ENCODE peak calls at places on chromosomes 12 and 14, in five cellular contexts. M is right lobe of liver; J is fibroblast of lung; T is CD8-positive, alpha-beta T cell; V is HFF-Myc. A is an unnamed sample.

GRCh38 chr12:79934309-79935020 is 432 bp downstream of the PPP1R12A start:
- DNase-seq in T (peak; percentile 16), V (no peak), J (peak; percentile 56), M (peak; percentile 60), A (no peak)

GRCh38 chr12:47786662-47786974 is 13.6 kb downstream of the SLC48A1 start:
- DNase-seq in M (no peak), V (no peak), T (no peak), J (no peak), A (no peak)

GRCh38 chr12:119479121-119479561 is 114.4 kb upstream of the TMEM233 start:
- DNase-seq in T (no peak), V (no peak), J (no peak), M (no peak), A (no peak)

GRCh38 chr14:80930836-80931389 is 10.6 kb downstream of the CEP128 start:
- DNase-seq in V (peak; percentile 37), T (no peak), M (no peak), J (peak; percentile 94), A (peak; percentile 58)

GRCh38 chr14:50999726-51000125 is 55.4 kb upstream of the PYGL start:
- DNase-seq in M (no peak), V (no peak), T (no peak), J (no peak), A (no peak)

GRCh38 chr12:65643595-65644386 is 180.5 kb upstream of the HMGA2 start:
- DNase-seq in T (no peak), M (no peak), J (no peak), V (no peak), A (no peak)

GRCh38 chr12:44052554-44052953 is 216.7 kb downstream of the TMEM117 start:
- DNase-seq in T (no peak), M (no peak), V (no peak), J (no peak), A (no peak)

GRCh38 chr14:35999264-35999663 is 173.1 kb downstream of the BRMS1L start:
- DNase-seq in V (no peak), T (no peak), J (no peak), M (no peak), A (no peak)

GRCh38 chr12:49375406-49375805 is 8.1 kb downstream of the SPATS2 start:
- DNase-seq in V (no peak), T (no peak), J (no peak), M (no peak), A (no peak)

GRCh38 chr12:29153231-29153630 is 4.2 kb downstream of the FAR2 start:
- DNase-seq in V (no peak), M (no peak), J (no peak), T (no peak), A (no peak)

GRCh38 chr14:99731536-99732435 is 47.7 kb downstream of the CYP46A1 start:
- DNase-seq in M (peak; percentile 27), V (no peak), T (no peak), J (no peak), A (no peak)
- TF ChIP-seq CTCF in M (no peak), V (no peak), T (no peak), J (no peak), A (no peak)

GRCh38 chr14:24080888-24081738 is 9.8 kb downstream of the CPNE6 start:
- DNase-seq in M (peak; percentile 76), T (peak; percentile 46), V (no peak), J (peak; percentile 38), A (no peak)
- TF ChIP-seq CTCF in M (no peak), T (no peak), V (no peak), J (no peak), A (no peak)

GRCh38 chr12:101745481-101745880 is 6.2 kb upstream of the SYCP3 start:
- DNase-seq in M (no peak), V (no peak), T (no peak), J (no peak), A (no peak)

GRCh38 chr12:101743242-101743641 is 4.0 kb upstream of the SYCP3 start:
- DNase-seq in V (no peak), J (no peak), T (no peak), M (no peak), A (no peak)

GRCh38 chr12:101740980-101741379 is 1.7 kb upstream of the SYCP3 start:
- DNase-seq in V (no peak), M (no peak), J (no peak), T (no peak), A (no peak)

GRCh38 chr12:101746661-101747060 is 7.4 kb upstream of the SYCP3 start:
- DNase-seq in V (no peak), T (no peak), M (no peak), J (no peak), A (no peak)

DNA sequence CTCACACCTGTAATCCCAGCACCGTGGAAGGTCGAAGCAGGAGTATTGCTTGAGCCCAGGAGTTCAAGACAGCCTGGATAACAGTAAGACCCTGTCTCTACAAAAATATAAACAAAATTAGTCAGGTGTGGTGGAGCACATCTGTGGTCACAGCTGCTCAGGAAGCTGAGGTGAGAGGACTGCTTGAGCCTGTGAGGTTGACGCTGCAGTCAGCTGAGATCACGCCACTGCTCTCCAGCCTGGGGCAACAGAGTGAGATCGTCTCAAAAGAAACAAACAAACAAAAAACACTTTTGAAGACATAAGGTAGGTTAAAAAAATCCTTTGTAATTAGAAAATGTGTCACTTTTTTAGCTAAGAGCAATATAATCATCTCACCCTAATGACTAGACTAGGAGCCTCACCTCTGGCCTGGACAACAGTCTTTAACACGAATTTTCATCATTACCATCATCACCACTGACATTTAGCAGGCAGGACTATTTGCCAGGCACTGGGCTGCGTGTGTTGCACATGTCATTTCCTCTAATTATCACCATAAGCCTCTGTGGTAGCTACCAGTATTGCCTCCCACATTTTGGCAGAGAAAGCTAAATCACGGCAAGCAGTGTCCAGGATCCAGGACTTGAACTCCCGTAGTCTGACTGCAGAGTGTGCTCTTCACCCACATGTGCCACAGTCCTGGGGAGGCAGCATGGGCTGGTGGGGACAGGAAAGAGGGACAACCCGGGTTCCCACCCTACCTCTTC is 4.6 kb upstream of the SYCP3 start:
- DNase-seq in V (no peak), J (no peak), T (no peak), M (no peak), A (no peak)
- TF ChIP-seq CTCF in V (no peak), J (no peak), T (no peak), M (no peak), A (no peak)

GRCh38 chr14:79278798-79279644 is 932.3 kb downstream of the DIO2 start:
- DNase-seq in J (peak; percentile 96), T (no peak), M (peak; percentile 83), V (peak; percentile 43), A (peak; percentile 54)

GRCh38 chr14:79271122-79271521 is 940.2 kb downstream of the DIO2 start:
- DNase-seq in M (no peak), J (no peak), T (no peak), V (no peak), A (no peak)

GRCh38 chr14:79275367-79275655 is 936.0 kb downstream of the DIO2 start:
- DNase-seq in V (no peak), T (no peak), J (no peak), M (no peak), A (no peak)

GRCh38 chr14:79278286-79278797 is 933.0 kb downstream of the DIO2 start:
- DNase-seq in M (peak; percentile 11), T (no peak), V (no peak), J (no peak), A (no peak)

DNA sequence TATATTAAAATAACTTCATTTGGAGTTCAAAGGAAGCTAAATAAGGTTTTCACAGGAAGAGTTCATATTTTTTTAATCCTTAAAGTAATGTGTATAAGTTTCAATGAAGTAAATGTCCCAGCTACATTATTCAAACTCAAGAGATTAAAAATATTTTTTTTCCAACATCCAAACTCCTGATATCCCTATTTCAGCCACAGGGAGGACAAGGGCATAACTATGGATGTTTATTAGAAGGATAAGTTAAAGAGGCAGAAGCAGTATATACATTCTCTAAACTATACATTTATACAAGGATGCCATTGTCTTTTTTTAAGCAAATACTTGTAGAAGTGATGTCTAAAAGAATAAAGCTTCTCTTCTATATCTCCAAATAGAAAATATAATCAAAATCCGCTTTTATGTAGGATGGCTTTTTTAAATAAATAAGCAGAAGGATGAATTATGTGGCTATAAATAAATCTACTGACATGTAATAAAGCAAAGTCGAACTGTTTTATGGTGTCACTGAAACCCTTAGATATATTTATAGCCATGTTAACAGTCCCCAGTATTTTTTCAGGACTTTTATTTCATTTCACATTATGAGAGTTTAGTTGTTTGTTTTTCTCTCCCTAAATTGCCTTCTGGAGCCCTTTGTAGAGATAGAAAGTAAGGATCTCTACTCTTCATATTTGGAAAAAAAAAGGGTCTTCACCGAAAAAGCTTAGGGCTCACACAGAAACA is 936.5 kb downstream of the DIO2 start:
- DNase-seq in J (no peak), M (no peak), V (no peak), T (no peak), A (no peak)
- TF ChIP-seq CTCF in J (no peak), M (no peak), V (no peak), T (no peak), A (peak; percentile 19)

GRCh38 chr12:93563807-93564538 is 8.5 kb upstream of the SOCS2 start:
- DNase-seq in T (no peak), V (no peak), J (peak; percentile 32), M (peak; percentile 82), A (no peak)
- TF ChIP-seq CTCF in T (no peak), V (peak; percentile 41), J (peak; percentile 43), M (peak; percentile 35), A (peak; percentile 37)

A was measured in BJ.